ENCODE peak calls at places on chromosomes 12 and 14, in eight cellular contexts. N is A549, W is spleen, M is suprapubic skin, Y is HepG2, O is H54, R is stomach, A is GM12891. D is an unnamed sample.

GRCh38 chr12:5783274-5783920 is 161.7 kb downstream of the ANO2 start:
- DNase-seq in N (no peak), W (no peak), M (no peak), Y (no peak), O (no peak), R (no peak), A (no peak), D (no peak)

GRCh38 chr12:102513272-102513671 is 32.9 kb upstream of the IGF1 start:
- DNase-seq in N (no peak), W (no peak), M (no peak), Y (no peak), O (no peak), R (no peak), A (no peak), D (no peak)

GRCh38 chr14:65164068-65164824 is 61.9 kb upstream of the MAX start:
- DNase-seq in N (peak; percentile 64), W (no peak), M (no peak), Y (peak; percentile 43), O (peak; percentile 34), R (no peak), A (no peak), D (no peak)

GRCh38 chr12:18690653-18691052 is 47.2 kb downstream of the PLCZ1 start:
- DNase-seq in N (peak; percentile 6), W (no peak), M (no peak), Y (no peak), O (peak; percentile 18), R (no peak), A (no peak), D (no peak)

GRCh38 chr12:116943419-116944372 is 32.9 kb downstream of the FBXW8 start:
- DNase-seq in N (no peak), W (no peak), M (no peak), Y (no peak), O (no peak), R (no peak), A (no peak), D (peak; percentile 34)

GRCh38 chr14:96297000-96297399 is 41.0 kb downstream of the BDKRB1 start:
- DNase-seq in N (no peak), W (no peak), M (no peak), Y (peak; percentile 12), O (no peak), R (no peak), A (no peak), D (no peak)

GRCh38 chr14:67166450-67166853 is 22.8 kb upstream of the GARIN2 start:
- DNase-seq in N (no peak), W (no peak), M (no peak), Y (no peak), O (no peak), R (no peak), A (no peak), D (peak; percentile 55)

GRCh38 chr12:127393896-127394295 is 873.1 kb upstream of the TMEM132C start:
- DNase-seq in N (no peak), W (no peak), M (no peak), Y (no peak), O (peak; percentile 54), R (no peak), A (no peak), D (no peak)

GRCh38 chr14:87076146-87076545 is 916.8 kb downstream of the GALC start:
- DNase-seq in N (no peak), W (no peak), M (no peak), Y (no peak), O (no peak), R (no peak), A (no peak), D (no peak)

GRCh38 chr12:26564391-26564790 is 268.6 kb downstream of the ITPR2 start:
- DNase-seq in N (no peak), W (no peak), M (no peak), Y (no peak), O (no peak), R (no peak), A (no peak), D (no peak)

GRCh38 chr12:18461738-18462137 is 200.4 kb downstream of the PIK3C2G start:
- DNase-seq in N (no peak), W (no peak), M (no peak), Y (no peak), O (no peak), R (no peak), A (no peak), D (no peak)

GRCh38 chr12:53492188-53492587 is 7.1 kb downstream of the MAP3K12 start:
- DNase-seq in N (no peak), W (no peak), M (no peak), Y (no peak), O (no peak), R (no peak), A (no peak), D (no peak)

GRCh38 chr12:27657296-27657695 is 39.0 kb upstream of the REP15 start:
- DNase-seq in N (no peak), W (no peak), M (no peak), Y (no peak), O (no peak), R (no peak), A (no peak), D (no peak)

GRCh38 chr12:62934799-62935674 is at the start of gene PPM1H:
- DNase-seq in N (peak; percentile 96), W (peak; percentile 93), M (peak; percentile 71), Y (peak; percentile 86), O (peak; percentile 80), R (peak; percentile 90), A (peak; percentile 73), D (peak; percentile 76)

GRCh38 chr12:64104376-64104775 is 117.7 kb downstream of the KICS2 start:
- DNase-seq in N (no peak), W (no peak), M (no peak), Y (no peak), O (no peak), R (no peak), A (no peak), D (no peak)

DNA sequence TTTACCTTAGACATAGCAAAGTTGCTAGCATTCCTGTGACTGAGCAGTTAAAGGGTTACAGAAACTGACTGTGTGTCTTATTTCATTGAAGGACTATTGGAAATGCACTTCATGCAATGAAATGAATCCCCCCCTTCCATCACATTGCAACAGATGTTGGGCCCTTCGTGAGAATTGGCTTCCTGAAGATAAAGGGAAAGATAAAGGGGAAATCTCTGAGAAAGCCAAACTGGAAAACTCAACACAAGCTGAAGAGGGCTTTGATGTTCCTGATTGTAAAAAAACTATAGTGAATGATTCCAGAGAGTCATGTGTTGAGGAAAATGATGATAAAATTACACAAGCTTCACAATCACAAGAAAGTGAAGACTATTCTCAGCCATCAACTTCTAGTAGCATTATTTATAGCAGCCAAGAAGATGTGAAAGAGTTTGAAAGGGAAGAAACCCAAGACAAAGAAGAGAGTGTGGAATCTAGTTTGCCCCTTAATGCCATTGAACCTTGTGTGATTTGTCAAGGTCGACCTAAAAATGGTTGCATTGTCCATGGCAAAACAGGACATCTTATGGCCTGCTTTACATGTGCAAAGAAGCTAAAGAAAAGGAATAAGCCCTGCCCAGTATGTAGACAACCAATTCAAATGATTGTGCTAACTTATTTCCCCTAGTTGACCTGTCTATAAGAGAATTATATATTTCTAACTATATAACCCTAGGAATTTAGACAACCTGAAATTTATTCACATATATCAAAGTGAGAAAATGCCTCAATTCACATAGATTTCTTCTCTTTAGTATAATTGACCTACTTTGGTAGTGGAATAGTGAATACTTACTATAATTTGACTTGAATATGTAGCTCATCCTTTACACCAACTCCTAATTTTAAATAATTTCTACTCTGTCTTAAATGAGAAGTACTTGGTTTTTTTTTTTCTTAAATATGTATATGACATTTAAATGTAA is 31.5 kb downstream of the MDM2 start:
- DNase-seq in N (no peak), W (no peak), M (no peak), Y (no peak), O (no peak), R (no peak), A (no peak), D (no peak)
- TF ChIP-seq POLR2A in N (no peak), W (no peak), M (no peak), Y (no peak), O (no peak), R (no peak), A (peak; percentile 73), D (no peak)

GRCh38 chr12:56104109-56104814 is at the start of gene PA2G4:
- DNase-seq in N (peak; percentile 99), W (peak; percentile 100), M (peak; percentile 98), Y (peak; percentile 97), O (peak; percentile 93), R (peak; percentile 98), A (peak; percentile 97), D (peak; percentile 99)
- TF ChIP-seq POLR2A in N (peak; percentile 99), W (peak; percentile 92), M (peak; percentile 80), Y (peak; percentile 91), O (peak; percentile 94), R (no peak), A (peak; percentile 67), D (peak; percentile 47)

GRCh38 chr12:120196363-120196762 is 1.8 kb upstream of the GCN1 start:
- DNase-seq in N (no peak), W (no peak), M (no peak), Y (no peak), O (no peak), R (no peak), A (no peak), D (no peak)

GRCh38 chr12:120197542-120197887 is 3.0 kb upstream of the GCN1 start:
- DNase-seq in N (no peak), W (no peak), M (no peak), Y (no peak), O (no peak), R (no peak), A (no peak), D (no peak)

GRCh38 chr12:120194534-120195395 is at the start of gene GCN1:
- DNase-seq in N (peak; percentile 76), W (peak; percentile 96), M (peak; percentile 88), Y (peak; percentile 78), O (peak; percentile 68), R (peak; percentile 88), A (peak; percentile 80), D (peak; percentile 86)

GRCh38 chr12:120199595-120200306 is 1.2 kb downstream of the RPLP0 start:
- DNase-seq in N (no peak), W (no peak), M (no peak), Y (no peak), O (no peak), R (no peak), A (no peak), D (peak; percentile 30)

GRCh38 chr12:120199025-120199424 is 1.9 kb downstream of the RPLP0 start:
- DNase-seq in N (no peak), W (no peak), M (no peak), Y (no peak), O (no peak), R (no peak), A (no peak), D (no peak)
- TF ChIP-seq POLR2A in N (no peak), W (no peak), M (no peak), Y (no peak), O (no peak), R (no peak), A (no peak), D (no peak)

GRCh38 chr14:105899071-105899641 is 372.8 kb downstream of the TMEM121 start:
- DNase-seq in N (no peak), W (peak; percentile 71), M (no peak), Y (no peak), O (no peak), R (no peak), A (no peak), D (no peak)
- TF ChIP-seq POLR2A in N (no peak), W (no peak), M (no peak), Y (no peak), O (no peak), R (no peak), A (no peak), D (no peak)

D was measured in testis.